ENCODE peak calls at places on chromosomes 5 and 9, in eight cellular contexts. One of them, this sample, is unnamed.
A peak's percentile ranks its signal among the peaks of the same experiment; 100 is the strongest.

GRCh38 chr5:87393331-87393730 is 19.4 kb downstream of the CCNH start:
- DNase-seq in GM12878: no peak
- DNase-seq in A549: peak; percentile 22
- DNase-seq in SK-N-SH: no peak
- DNase-seq in HL-60: no peak
- DNase-seq in HepG2: no peak
- DNase-seq in GM23338: no peak
- DNase-seq in HCT116: no peak
- DNase-seq in this sample: peak; percentile 54

GRCh38 chr5:5021436-5021835 is 118.7 kb upstream of the ADAMTS16 start:
- DNase-seq in SK-N-SH: no peak
- DNase-seq in GM23338: no peak
- DNase-seq in HepG2: no peak
- DNase-seq in GM12878: no peak
- DNase-seq in HL-60: no peak
- DNase-seq in A549: no peak
- DNase-seq in HCT116: no peak
- DNase-seq in this sample: no peak

GRCh38 chr9:126002476-126003350 is 255.5 kb downstream of the PBX3 start:
- DNase-seq in HepG2: no peak
- DNase-seq in SK-N-SH: peak; percentile 30
- DNase-seq in HCT116: no peak
- DNase-seq in A549: no peak
- DNase-seq in GM12878: no peak
- DNase-seq in GM23338: no peak
- DNase-seq in HL-60: no peak
- DNase-seq in this sample: no peak

GRCh38 chr9:136409557-136410455 is 608 bp downstream of the ENTR1 start:
- DNase-seq in HepG2: peak; percentile 30
- DNase-seq in GM12878: no peak
- DNase-seq in SK-N-SH: peak; percentile 80
- DNase-seq in HL-60: peak; percentile 37
- DNase-seq in GM23338: peak; percentile 48
- DNase-seq in HCT116: no peak
- DNase-seq in A549: peak; percentile 24
- DNase-seq in this sample: no peak

GRCh38 chr9:137793196-137793841 is 84.3 kb upstream of the CACNA1B start:
- DNase-seq in GM12878: no peak
- DNase-seq in GM23338: no peak
- DNase-seq in SK-N-SH: no peak
- DNase-seq in HepG2: no peak
- DNase-seq in HL-60: no peak
- DNase-seq in A549: no peak
- DNase-seq in HCT116: no peak
- DNase-seq in this sample: no peak

GRCh38 chr9:134189167-134189474 is 24.8 kb upstream of the RNU6ATAC start:
- DNase-seq in HCT116: no peak
- DNase-seq in HL-60: no peak
- DNase-seq in GM12878: no peak
- DNase-seq in SK-N-SH: peak; percentile 36
- DNase-seq in HepG2: no peak
- DNase-seq in A549: no peak
- DNase-seq in GM23338: no peak
- DNase-seq in this sample: no peak

GRCh38 chr5:177362102-177362868 is 4.6 kb downstream of the RGS14 start:
- DNase-seq in GM23338: peak; percentile 32
- DNase-seq in A549: no peak
- DNase-seq in SK-N-SH: no peak
- DNase-seq in HL-60: no peak
- DNase-seq in GM12878: no peak
- DNase-seq in HCT116: no peak
- DNase-seq in HepG2: no peak
- DNase-seq in this sample: no peak

GRCh38 chr9:79581794-79582193 is 10.0 kb downstream of the TLE4 start:
- DNase-seq in GM23338: no peak
- DNase-seq in HL-60: no peak
- DNase-seq in SK-N-SH: no peak
- DNase-seq in A549: peak; percentile 11
- DNase-seq in HepG2: peak; percentile 41
- DNase-seq in HCT116: no peak
- DNase-seq in GM12878: no peak
- DNase-seq in this sample: no peak

GRCh38 chr5:69024241-69024651 is 69.6 kb upstream of the SLC30A5 start:
- DNase-seq in HepG2: peak; percentile 58
- DNase-seq in HL-60: no peak
- DNase-seq in A549: peak; percentile 69
- DNase-seq in GM23338: peak; percentile 82
- DNase-seq in GM12878: no peak
- DNase-seq in HCT116: peak; percentile 70
- DNase-seq in SK-N-SH: peak; percentile 68
- DNase-seq in this sample: no peak

GRCh38 chr5:958701-959571 is 49.7 kb upstream of the NKD2 start:
- DNase-seq in A549: peak; percentile 80
- DNase-seq in HL-60: no peak
- DNase-seq in GM23338: no peak
- DNase-seq in GM12878: no peak
- DNase-seq in HCT116: peak; percentile 13
- DNase-seq in HepG2: peak; percentile 75
- DNase-seq in SK-N-SH: peak; percentile 43
- DNase-seq in this sample: peak; percentile 61

GRCh38 chr5:127358274-127358673 is 67.7 kb downstream of the MEGF10 start:
- DNase-seq in A549: no peak
- DNase-seq in GM12878: no peak
- DNase-seq in HepG2: no peak
- DNase-seq in HCT116: no peak
- DNase-seq in GM23338: no peak
- DNase-seq in SK-N-SH: no peak
- DNase-seq in HL-60: no peak
- DNase-seq in this sample: no peak

GRCh38 chr5:176381423-176381822 is 7.0 kb downstream of the NOP16 start:
- DNase-seq in GM12878: no peak
- DNase-seq in A549: no peak
- DNase-seq in HCT116: no peak
- DNase-seq in HL-60: no peak
- DNase-seq in HepG2: no peak
- DNase-seq in GM23338: no peak
- DNase-seq in SK-N-SH: no peak
- DNase-seq in this sample: no peak

GRCh38 chr9:91776409-91777365 is 173.3 kb downstream of the ROR2 start:
- DNase-seq in HepG2: no peak
- DNase-seq in GM12878: no peak
- DNase-seq in GM23338: no peak
- DNase-seq in SK-N-SH: no peak
- DNase-seq in A549: no peak
- DNase-seq in HCT116: no peak
- DNase-seq in HL-60: peak; percentile 56
- DNase-seq in this sample: no peak

GRCh38 chr5:168852329-168852728 is 273.2 kb upstream of the PANK3 start:
- DNase-seq in HCT116: no peak
- DNase-seq in HL-60: no peak
- DNase-seq in GM12878: no peak
- DNase-seq in GM23338: no peak
- DNase-seq in SK-N-SH: no peak
- DNase-seq in HepG2: no peak
- DNase-seq in A549: no peak
- DNase-seq in this sample: no peak

GRCh38 chr9:1073497-1073896 is 23.3 kb downstream of the DMRT2 start:
- DNase-seq in GM23338: no peak
- DNase-seq in HL-60: no peak
- DNase-seq in HCT116: no peak
- DNase-seq in HepG2: no peak
- DNase-seq in GM12878: no peak
- DNase-seq in SK-N-SH: no peak
- DNase-seq in A549: no peak
- DNase-seq in this sample: no peak

GRCh38 chr5:77642915-77643653 is 4.6 kb upstream of the OTP start:
- DNase-seq in HL-60: no peak
- DNase-seq in SK-N-SH: peak; percentile 51
- DNase-seq in HCT116: no peak
- DNase-seq in GM23338: peak; percentile 66
- DNase-seq in GM12878: no peak
- DNase-seq in HepG2: no peak
- DNase-seq in A549: no peak
- DNase-seq in this sample: no peak

GRCh38 chr5:128681764-128682664 is 144.0 kb upstream of the FBN2 start:
- DNase-seq in SK-N-SH: no peak
- DNase-seq in A549: no peak
- DNase-seq in HepG2: no peak
- DNase-seq in GM12878: no peak
- DNase-seq in HCT116: peak; percentile 32
- DNase-seq in GM23338: peak; percentile 54
- DNase-seq in HL-60: no peak
- DNase-seq in this sample: no peak

GRCh38 chr5:177133845-177134652 is 476 bp downstream of the NSD1 start:
- DNase-seq in A549: peak; percentile 63
- DNase-seq in GM23338: peak; percentile 81
- DNase-seq in HL-60: peak; percentile 41
- DNase-seq in HCT116: no peak
- DNase-seq in HepG2: no peak
- DNase-seq in SK-N-SH: peak; percentile 89
- DNase-seq in GM12878: no peak
- DNase-seq in this sample: no peak

GRCh38 chr5:145471831-145472616 is 363.1 kb downstream of the PRELID2 start:
- DNase-seq in GM12878: no peak
- DNase-seq in SK-N-SH: no peak
- DNase-seq in A549: no peak
- DNase-seq in HCT116: no peak
- DNase-seq in HepG2: no peak
- DNase-seq in HL-60: no peak
- DNase-seq in GM23338: peak; percentile 13
- DNase-seq in this sample: no peak

GRCh38 chr5:25544652-25545249 is 900.0 kb upstream of the CDH10 start:
- DNase-seq in GM23338: peak; percentile 89
- DNase-seq in A549: peak; percentile 73
- DNase-seq in HL-60: peak; percentile 26
- DNase-seq in SK-N-SH: peak; percentile 6
- DNase-seq in HCT116: peak; percentile 0
- DNase-seq in GM12878: peak; percentile 13
- DNase-seq in HepG2: peak; percentile 31
- DNase-seq in this sample: peak; percentile 50

GRCh38 chr5:126438871-126439270 is 15.7 kb downstream of the GRAMD2B start:
- DNase-seq in GM12878: no peak
- DNase-seq in GM23338: no peak
- DNase-seq in HCT116: no peak
- DNase-seq in HL-60: no peak
- DNase-seq in SK-N-SH: no peak
- DNase-seq in HepG2: no peak
- DNase-seq in A549: no peak
- DNase-seq in this sample: no peak

GRCh38 chr5:54869691-54870090 is 115.7 kb downstream of the ESM1 start:
- DNase-seq in GM23338: no peak
- DNase-seq in HL-60: no peak
- DNase-seq in HCT116: no peak
- DNase-seq in SK-N-SH: no peak
- DNase-seq in GM12878: no peak
- DNase-seq in A549: no peak
- DNase-seq in HepG2: no peak
- DNase-seq in this sample: no peak

GRCh38 chr9:72254881-72255545 is 105.8 kb downstream of the GDA start:
- DNase-seq in A549: no peak
- DNase-seq in HL-60: no peak
- DNase-seq in HCT116: no peak
- DNase-seq in GM12878: no peak
- DNase-seq in GM23338: no peak
- DNase-seq in SK-N-SH: no peak
- DNase-seq in HepG2: no peak
- DNase-seq in this sample: no peak
- TF ChIP-seq CTCF in A549: no peak
- TF ChIP-seq CTCF in HL-60: no peak
- TF ChIP-seq CTCF in HCT116: no peak
- TF ChIP-seq CTCF in GM12878: no peak
- TF ChIP-seq CTCF in GM23338: no peak
- TF ChIP-seq CTCF in SK-N-SH: no peak
- TF ChIP-seq CTCF in HepG2: no peak
- TF ChIP-seq CTCF in this sample: no peak

GRCh38 chr5:59209758-59210359 is 627.0 kb downstream of the RAB3C start:
- DNase-seq in SK-N-SH: peak; percentile 54
- DNase-seq in HL-60: no peak
- DNase-seq in A549: no peak
- DNase-seq in GM12878: no peak
- DNase-seq in HepG2: no peak
- DNase-seq in GM23338: no peak
- DNase-seq in HCT116: no peak
- DNase-seq in this sample: no peak
- TF ChIP-seq REST in SK-N-SH: no peak
- TF ChIP-seq REST in HL-60: no peak
- TF ChIP-seq REST in A549: no peak
- TF ChIP-seq REST in GM12878: no peak
- TF ChIP-seq REST in HepG2: no peak
- TF ChIP-seq REST in GM23338: no peak
- TF ChIP-seq REST in HCT116: no peak
- TF ChIP-seq REST in this sample: no peak

DNA sequence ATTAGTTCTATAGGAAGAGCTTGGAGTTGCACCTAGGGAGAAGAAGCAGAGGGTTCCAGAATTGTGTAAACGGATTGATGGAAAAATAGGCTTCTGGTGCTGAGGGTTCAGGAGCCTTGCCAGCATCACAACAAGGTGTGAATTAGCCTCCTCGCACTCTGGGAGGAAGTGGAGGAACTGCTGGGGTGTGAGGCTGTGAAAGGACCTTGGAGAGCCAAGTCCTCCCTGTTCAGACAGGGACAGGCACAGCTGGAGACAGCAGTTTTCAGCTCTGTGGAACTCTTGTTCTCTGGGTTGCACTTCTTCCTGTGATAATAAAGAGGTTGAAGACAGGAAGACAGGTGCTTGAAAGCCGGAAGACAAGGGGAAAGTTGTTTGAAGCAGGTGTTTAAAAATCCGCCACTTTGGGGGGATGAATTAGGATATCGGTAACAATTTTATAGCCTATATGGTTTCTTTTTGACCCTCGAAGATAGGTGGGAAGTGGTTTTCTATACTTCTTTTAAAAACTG is 22.6 kb downstream of the DAPK1 start:
- DNase-seq in GM23338: no peak
- DNase-seq in SK-N-SH: no peak
- DNase-seq in HCT116: no peak
- DNase-seq in HepG2: no peak
- DNase-seq in HL-60: no peak
- DNase-seq in A549: no peak
- DNase-seq in GM12878: no peak
- DNase-seq in this sample: no peak
- TF ChIP-seq CTCF in GM23338: no peak
- TF ChIP-seq CTCF in SK-N-SH: no peak
- TF ChIP-seq CTCF in HCT116: no peak
- TF ChIP-seq CTCF in HepG2: no peak
- TF ChIP-seq CTCF in HL-60: no peak
- TF ChIP-seq CTCF in A549: no peak
- TF ChIP-seq CTCF in GM12878: no peak
- TF ChIP-seq CTCF in this sample: no peak

DNA sequence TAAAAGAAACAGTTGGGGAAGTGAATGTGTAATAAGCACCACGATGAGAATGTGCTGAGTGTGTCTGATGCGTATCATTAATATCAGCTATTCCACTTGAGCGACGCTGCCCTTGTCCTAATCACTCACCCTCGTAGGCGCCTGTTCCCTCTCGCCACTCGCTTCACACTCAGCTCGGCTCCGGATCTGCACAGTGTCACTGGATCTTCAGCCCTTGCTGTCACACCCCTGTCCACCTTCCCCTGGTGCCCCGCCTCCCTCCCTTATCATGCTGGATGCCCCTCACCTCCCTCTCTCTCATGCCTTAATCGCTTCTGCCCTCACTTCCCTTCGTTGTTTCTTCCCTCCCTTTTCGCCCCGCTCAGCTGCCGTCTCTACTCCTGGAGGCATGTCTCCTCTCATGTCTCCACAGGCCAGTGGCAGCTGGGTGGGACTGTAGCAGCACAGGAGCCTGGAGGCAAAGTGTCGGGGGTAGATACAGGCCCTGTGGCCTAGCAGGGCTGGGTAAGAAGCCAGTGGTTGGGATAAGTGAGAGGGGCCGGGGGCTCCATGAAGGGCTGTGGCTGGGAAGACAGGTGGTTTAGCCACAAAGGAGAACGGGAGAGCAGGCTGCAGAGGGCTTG is 43.6 kb downstream of the ANKDD1B start:
- DNase-seq in A549: no peak
- DNase-seq in GM12878: no peak
- DNase-seq in GM23338: no peak
- DNase-seq in HCT116: no peak
- DNase-seq in HepG2: no peak
- DNase-seq in HL-60: no peak
- DNase-seq in SK-N-SH: no peak
- DNase-seq in this sample: no peak
- TF ChIP-seq REST in A549: no peak
- TF ChIP-seq REST in GM12878: no peak
- TF ChIP-seq REST in GM23338: no peak
- TF ChIP-seq REST in HCT116: no peak
- TF ChIP-seq REST in HepG2: no peak
- TF ChIP-seq REST in HL-60: no peak
- TF ChIP-seq REST in SK-N-SH: no peak
- TF ChIP-seq REST in this sample: no peak

This sample was measured in Panc1.